ENCODE peak calls at places on chromosomes 7 and 10, in six cellular contexts. O is GM23338, T is IMR-90, E is GM13976, V is pulmonary artery endothelial cell, M is sciatic nerve. X is an unnamed sample.

GRCh38 chr10:50501899-50502556 is 121.7 kb downstream of the SGMS1 start:
- DNase-seq in O (peak; percentile 33), T (no peak), E (no peak), V (no peak), M (no peak), X (no peak)

GRCh38 chr10:70176441-70176840 is 6.1 kb upstream of the SAR1A start:
- DNase-seq in O (no peak), T (peak; percentile 26), E (no peak), V (no peak), M (no peak), X (peak; percentile 27)

GRCh38 chr10:33016988-33017387 is 59.0 kb upstream of the ITGB1 start:
- DNase-seq in O (no peak), T (no peak), E (no peak), V (no peak), M (no peak), X (no peak)

GRCh38 chr10:4541292-4541691 is 284.7 kb upstream of the AKR1E2 start:
- DNase-seq in O (no peak), T (peak; percentile 90), E (no peak), V (peak; percentile 92), M (no peak), X (peak; percentile 99)

GRCh38 chr7:6654113-6654841 is 17.2 kb downstream of the ZNF316 start:
- DNase-seq in O (no peak), T (no peak), E (peak; percentile 30), V (no peak), M (no peak), X (no peak)

GRCh38 chr7:5455581-5456222 is 32.1 kb upstream of the TNRC18 start:
- DNase-seq in O (no peak), T (no peak), E (no peak), V (no peak), M (no peak), X (no peak)

GRCh38 chr7:18952846-18953245 is 164.6 kb downstream of the TWIST1 start:
- DNase-seq in O (no peak), T (no peak), E (no peak), V (no peak), M (no peak), X (no peak)

GRCh38 chr7:158919686-158920085 is 63.3 kb downstream of the DYNC2I1 start:
- DNase-seq in O (no peak), T (no peak), E (no peak), V (no peak), M (no peak), X (no peak)

GRCh38 chr7:121102619-121103018 is 114.1 kb downstream of the CPED1 start:
- DNase-seq in O (peak; percentile 68), T (no peak), E (no peak), V (no peak), M (no peak), X (no peak)

GRCh38 chr7:100589341-100589935 is 3.3 kb downstream of the FBXO24 start:
- DNase-seq in O (peak; percentile 62), T (no peak), E (no peak), V (no peak), M (no peak), X (no peak)

GRCh38 chr7:30956704-30957103 is 7.0 kb upstream of the GHRHR start:
- DNase-seq in O (no peak), T (no peak), E (no peak), V (no peak), M (no peak), X (no peak)

GRCh38 chr7:885261-885892 is 9.0 kb downstream of the GET4 start:
- DNase-seq in O (no peak), T (no peak), E (no peak), V (no peak), M (no peak), X (no peak)

X was measured in GM23248.